ENCODE peak calls at places on chromosome 7, in four cellular contexts. B is tibial nerve, J is tibial artery, F is AG04449. T is an unnamed sample.

GRCh38 chr7:126361183-126361582 is 891.6 kb downstream of the GRM8 start:
- DNase-seq in B (no peak), J (no peak), F (no peak), T (no peak)

GRCh38 chr7:157253850-157254249 is 83.0 kb upstream of the DNAJB6 start:
- DNase-seq in B (no peak), J (no peak), F (no peak), T (no peak)

GRCh38 chr7:600935-601334 is 81.3 kb upstream of the PDGFA start:
- DNase-seq in B (no peak), J (peak; percentile 88), F (no peak), T (no peak)

GRCh38 chr7:112173214-112173905 is 32.8 kb downstream of the DOCK4 start:
- DNase-seq in B (no peak), J (no peak), F (no peak), T (no peak)

GRCh38 chr7:87797798-87798403 is 78.3 kb downstream of the SLC25A40 start:
- DNase-seq in B (peak; percentile 28), J (no peak), F (peak; percentile 3), T (peak; percentile 62)

GRCh38 chr7:70571403-70571911 is 560.5 kb upstream of the GALNT17 start:
- DNase-seq in B (no peak), J (no peak), F (peak; percentile 38), T (no peak)

GRCh38 chr7:37089972-37090371 is 358.7 kb downstream of the ELMO1 start:
- DNase-seq in B (peak; percentile 50), J (no peak), F (no peak), T (no peak)

GRCh38 chr7:29071203-29071804 is 75.0 kb downstream of the CPVL start:
- DNase-seq in B (no peak), J (no peak), F (no peak), T (no peak)

GRCh38 chr7:28065308-28065707 is 115.3 kb downstream of the JAZF1 start:
- DNase-seq in B (no peak), J (no peak), F (no peak), T (no peak)

GRCh38 chr7:132910657-132911056 is 171.2 kb downstream of the CHCHD3 start:
- DNase-seq in B (no peak), J (no peak), F (no peak), T (no peak)

GRCh38 chr7:86925221-86925620 is 134.2 kb downstream of the ELAPOR2 start:
- DNase-seq in B (no peak), J (no peak), F (no peak), T (no peak)

GRCh38 chr7:51154201-51154600 is 162.4 kb downstream of the COBL start:
- DNase-seq in B (no peak), J (no peak), F (no peak), T (no peak)

GRCh38 chr7:128919241-128919640 is 8.7 kb upstream of the KCP start:
- DNase-seq in B (no peak), J (peak; percentile 46), F (no peak), T (no peak)

GRCh38 chr7:82204694-82205093 is 238.9 kb downstream of the CACNA2D1 start:
- DNase-seq in B (peak; percentile 30), J (no peak), F (no peak), T (no peak)

GRCh38 chr7:68321076-68321639 is 1277.1 kb upstream of the AUTS2 start:
- DNase-seq in B (no peak), J (no peak), F (no peak), T (no peak)

GRCh38 chr7:9691286-9691685 is 1257.9 kb downstream of the NXPH1 start:
- DNase-seq in B (no peak), J (no peak), F (no peak), T (no peak)

GRCh38 chr7:19248681-19249080 is 103.5 kb upstream of the FERD3L start:
- DNase-seq in B (no peak), J (no peak), F (peak; percentile 69), T (no peak)

GRCh38 chr7:28627263-28627653 is 214.9 kb downstream of the CREB5 start:
- DNase-seq in B (no peak), J (no peak), F (no peak), T (no peak)

GRCh38 chr7:148547946-148548345 is 42.6 kb upstream of the C7orf33 start:
- DNase-seq in B (no peak), J (no peak), F (no peak), T (peak; percentile 39)

GRCh38 chr7:139647812-139648616 is 124.5 kb downstream of the CLEC2L start:
- DNase-seq in B (no peak), J (no peak), F (no peak), T (peak; percentile 61)

GRCh38 chr7:114107522-114107921 is 188.7 kb upstream of the PPP1R3A start:
- DNase-seq in B (no peak), J (no peak), F (no peak), T (no peak)

GRCh38 chr7:55690-56248 is 136.6 kb upstream of the FAM20C start:
- DNase-seq in B (no peak), J (no peak), F (no peak), T (no peak)

GRCh38 chr7:25619963-25620799 is 391.9 kb upstream of the NPVF start:
- DNase-seq in B (peak; percentile 48), J (peak; percentile 74), F (no peak), T (no peak)

GRCh38 chr7:118245267-118246040 is 20.9 kb downstream of the ANKRD7 start:
- DNase-seq in B (no peak), J (no peak), F (no peak), T (peak; percentile 16)

GRCh38 chr7:20597339-20597738 is 18.1 kb upstream of the ABCB5 start:
- DNase-seq in B (no peak), J (no peak), F (no peak), T (no peak)

GRCh38 chr7:97130417-97131139 is 13.1 kb downstream of the SDHAF3 start:
- DNase-seq in B (no peak), J (no peak), F (no peak), T (no peak)

GRCh38 chr7:98054585-98054984 is 52.1 kb upstream of the LMTK2 start:
- DNase-seq in B (no peak), J (no peak), F (no peak), T (no peak)

GRCh38 chr7:115678049-115678982 is 352.2 kb downstream of the TFEC start:
- DNase-seq in B (peak; percentile 46), J (no peak), F (no peak), T (no peak)

GRCh38 chr7:26588511-26588910 is 275.9 kb downstream of the SKAP2 start:
- DNase-seq in B (no peak), J (no peak), F (no peak), T (peak; percentile 4)

GRCh38 chr7:53326634-53327033 is 291.2 kb downstream of the POM121L12 start:
- DNase-seq in B (no peak), J (no peak), F (no peak), T (no peak)

DNA sequence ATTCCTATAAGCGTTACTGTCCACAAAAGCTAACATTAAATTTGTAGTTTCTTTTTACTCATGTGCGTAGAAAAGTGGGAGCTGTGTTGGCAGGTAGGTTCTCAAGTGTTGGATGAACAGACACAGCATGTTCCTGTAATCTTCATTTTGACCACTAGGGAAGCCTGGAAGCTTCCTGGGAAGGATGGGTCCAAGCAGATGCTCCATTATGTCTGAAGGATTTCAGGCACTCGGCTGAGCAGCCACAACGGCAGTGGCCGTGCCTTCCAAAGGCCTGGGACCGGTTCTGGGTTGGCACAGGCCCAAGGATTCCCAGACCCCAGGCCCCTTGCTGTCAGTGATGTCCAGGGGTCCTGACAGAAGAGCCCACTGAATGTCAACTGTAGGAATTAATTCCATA is 386.3 kb downstream of the TNS3 start:
- DNase-seq in B (no peak), J (no peak), F (no peak), T (no peak)
- TF ChIP-seq CTCF in B (no peak), J (no peak), F (no peak), T (peak; percentile 9)

GRCh38 chr7:90402785-90403173 is 482 bp upstream of the CLDN12 start:
- DNase-seq in B (no peak), J (no peak), F (no peak), T (no peak)

GRCh38 chr7:90407484-90407821 is 4.2 kb downstream of the CLDN12 start:
- DNase-seq in B (no peak), J (no peak), F (no peak), T (no peak)

GRCh38 chr7:90403174-90404113 is at the start of gene CLDN12:
- DNase-seq in B (peak; percentile 82), J (peak; percentile 93), F (peak; percentile 91), T (peak; percentile 90)

GRCh38 chr7:90404777-90405176 is 1.5 kb downstream of the CLDN12 start:
- DNase-seq in B (no peak), J (no peak), F (no peak), T (no peak)

DNA sequence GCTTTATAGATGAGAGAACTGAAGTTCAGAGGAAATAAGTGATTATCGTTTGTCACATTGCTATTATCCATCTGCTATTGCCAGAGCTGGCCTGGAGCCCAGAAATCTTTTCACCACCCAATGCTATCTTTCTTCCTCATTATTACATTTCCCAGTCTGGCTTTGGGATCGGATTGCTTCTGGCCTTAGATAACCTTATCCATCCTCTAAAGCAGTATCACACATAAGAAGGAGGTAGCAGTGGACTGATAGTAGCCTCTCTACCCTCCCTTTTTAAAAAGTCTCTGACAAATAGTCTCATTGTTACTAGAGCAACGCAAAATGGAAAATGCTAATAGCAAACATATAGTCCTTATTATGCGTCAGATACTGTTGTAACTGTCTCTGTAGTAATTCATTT is 1.3 kb upstream of the CLDN12 start:
- DNase-seq in B (no peak), J (no peak), F (no peak), T (no peak)
- H3K4me3 ChIP-seq in B (no peak overlapping the region), J (no peak overlapping the region), F (no peak overlapping the region), T (no peak overlapping the region)

DNA sequence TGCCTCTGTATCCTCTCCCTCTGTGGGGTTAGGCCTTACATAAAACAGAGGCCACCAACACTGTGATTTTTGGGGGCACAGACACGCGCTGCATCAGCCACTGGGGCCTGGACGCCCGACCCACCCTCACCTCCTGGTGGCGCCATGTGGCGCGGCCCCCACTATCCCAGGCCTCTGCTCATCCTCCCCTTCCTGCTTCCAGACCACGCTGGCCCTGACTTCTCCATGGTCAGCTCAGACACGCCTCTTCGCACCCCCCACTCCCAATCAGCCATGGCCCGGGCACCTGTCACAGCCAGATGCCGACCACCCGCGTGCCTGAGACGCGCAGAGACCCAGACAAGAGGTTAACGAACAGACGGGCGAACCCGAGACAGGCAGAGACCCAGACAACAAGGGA is 263.9 kb downstream of the ELFN1 start:
- DNase-seq in B (no peak), J (no peak), F (no peak), T (no peak)
- TF ChIP-seq CTCF in B (no peak), J (no peak), F (no peak), T (no peak)

GRCh38 chr7:138618933-138619332 is 82.2 kb downstream of the SVOPL start:
- DNase-seq in B (no peak), J (no peak), F (no peak), T (no peak)
- H3K4me3 ChIP-seq in B (no peak overlapping the region), J (no peak overlapping the region), F (no peak overlapping the region), T (no peak overlapping the region)

GRCh38 chr7:4815609-4816418 is 40.4 kb downstream of the AP5Z1 start:
- DNase-seq in B (no peak), J (no peak), F (no peak), T (no peak)
- TF ChIP-seq CTCF in B (no peak), J (no peak), F (no peak), T (no peak)

GRCh38 chr7:44982970-44983369 is 4.2 kb upstream of the MYO1G start:
- DNase-seq in B (no peak), J (no peak), F (no peak), T (no peak)
- H3K4me3 ChIP-seq in B (no peak overlapping the region), J (no peak overlapping the region), F (no peak overlapping the region), T (peak overlapping the region; percentile 58)

GRCh38 chr7:91266931-91267557 is 2.8 kb downstream of the FZD1 start:
- DNase-seq in B (no peak), J (no peak), F (no peak), T (no peak)
- TF ChIP-seq CTCF in B (no peak), J (no peak), F (no peak), T (no peak)

T was measured in GM12865.